ENCODE peak calls at places on chromosomes 16 and 17, in eight cellular contexts. D, E, A, R, V, S, Y and K are unnamed samples.

GRCh38 chr16:79997257-79997656 is 396.7 kb upstream of the MAF start:
- DNase-seq in D (no peak), E (no peak), A (no peak), R (no peak), V (peak), S (no peak), Y (no peak), K (no peak)

GRCh38 chr16:1407749-1408148 is 6.8 kb downstream of the UNKL start:
- DNase-seq in D (no peak), E (no peak), A (no peak), R (peak), V (no peak), S (peak), Y (no peak), K (no peak)

GRCh38 chr17:82300707-82301270 is 16.6 kb downstream of the CD7 start:
- DNase-seq in D (peak), E (peak), A (no peak), R (peak), V (peak), S (no peak), Y (peak), K (no peak)

GRCh38 chr16:81633147-81633619 is 145.9 kb upstream of the PLCG2 start:
- DNase-seq in D (no peak), E (peak), A (no peak), R (no peak), V (no peak), S (no peak), Y (no peak), K (no peak)

GRCh38 chr17:73683788-73684582 is 39.7 kb upstream of the SDK2 start:
- DNase-seq in D (no peak), E (no peak), A (peak), R (no peak), V (no peak), S (no peak), Y (no peak), K (peak)

GRCh38 chr16:11972128-11972527 is 4.4 kb upstream of the SNX29 start:
- DNase-seq in D (no peak), E (peak), A (no peak), R (no peak), V (no peak), S (no peak), Y (no peak), K (no peak)

GRCh38 chr17:50440172-50440837 is 14.3 kb downstream of the ACSF2 start:
- DNase-seq in D (no peak), E (peak), A (peak), R (no peak), V (no peak), S (no peak), Y (no peak), K (peak)

GRCh38 chr16:51762081-51762995 is 611.3 kb upstream of the SALL1 start:
- DNase-seq in D (peak), E (peak), A (peak), R (peak), V (peak), S (peak), Y (peak), K (peak)

GRCh38 chr17:61402978-61403845 is 3.6 kb downstream of the TBX2 start:
- DNase-seq in D (no peak), E (no peak), A (peak), R (no peak), V (no peak), S (no peak), Y (no peak), K (peak)

GRCh38 chr17:47674503-47674902 is 19.5 kb upstream of the TBKBP1 start:
- DNase-seq in D (no peak), E (no peak), A (no peak), R (no peak), V (no peak), S (no peak), Y (no peak), K (no peak)

GRCh38 chr16:80637621-80638020 is 96.8 kb downstream of the DYNLRB2 start:
- DNase-seq in D (no peak), E (no peak), A (no peak), R (no peak), V (no peak), S (no peak), Y (no peak), K (no peak)

GRCh38 chr17:28267720-28268609 is 51.0 kb upstream of the TMEM97 start:
- DNase-seq in D (no peak), E (no peak), A (no peak), R (no peak), V (no peak), S (no peak), Y (no peak), K (no peak)

GRCh38 chr16:86783626-86784266 is 205.4 kb downstream of the FOXL1 start:
- DNase-seq in D (no peak), E (peak), A (no peak), R (peak), V (no peak), S (peak), Y (no peak), K (no peak)

GRCh38 chr16:12461201-12461600 is 342.5 kb downstream of the CPPED1 start:
- DNase-seq in D (no peak), E (no peak), A (no peak), R (no peak), V (no peak), S (no peak), Y (no peak), K (no peak)

GRCh38 chr16:10741844-10742243 is 1.8 kb upstream of the NUBP1 start:
- DNase-seq in D (peak), E (no peak), A (peak), R (no peak), V (no peak), S (no peak), Y (no peak), K (no peak)